ENCODE peak calls at places on chromosomes 6 and 20, in eight cellular contexts. One of them, this sample, is unnamed.

GRCh38 chr6:98107801-98108200 is 726.6 kb upstream of the POU3F2 start:
- DNase-seq in fibroblast of lung: no peak
- DNase-seq in substantia nigra: no peak
- DNase-seq in tibial artery: no peak
- DNase-seq in heart right ventricle: no peak
- DNase-seq in GM06990: no peak
- DNase-seq in HuH-7.5: no peak
- DNase-seq in HTR-8/SVneo: no peak
- DNase-seq in this sample: no peak

GRCh38 chr6:124995645-124996325 is 33.5 kb downstream of the RNF217 start:
- DNase-seq in tibial artery: no peak
- DNase-seq in fibroblast of lung: no peak
- DNase-seq in HTR-8/SVneo: no peak
- DNase-seq in HuH-7.5: no peak
- DNase-seq in substantia nigra: no peak
- DNase-seq in GM06990: no peak
- DNase-seq in heart right ventricle: no peak
- DNase-seq in this sample: no peak

GRCh38 chr6:20805027-20805426 is 270.8 kb downstream of the CDKAL1 start:
- DNase-seq in tibial artery: no peak
- DNase-seq in substantia nigra: no peak
- DNase-seq in HTR-8/SVneo: no peak
- DNase-seq in GM06990: no peak
- DNase-seq in HuH-7.5: no peak
- DNase-seq in fibroblast of lung: no peak
- DNase-seq in heart right ventricle: no peak
- DNase-seq in this sample: no peak

GRCh38 chr20:8094415-8094818 is 37.6 kb upstream of the PLCB1 start:
- DNase-seq in heart right ventricle: peak; percentile 22
- DNase-seq in substantia nigra: no peak
- DNase-seq in tibial artery: peak; percentile 81
- DNase-seq in GM06990: no peak
- DNase-seq in HuH-7.5: no peak
- DNase-seq in fibroblast of lung: peak; percentile 92
- DNase-seq in HTR-8/SVneo: no peak
- DNase-seq in this sample: no peak

GRCh38 chr6:52617087-52617486 is 40.2 kb upstream of the TRAM2 start:
- DNase-seq in tibial artery: no peak
- DNase-seq in fibroblast of lung: peak; percentile 28
- DNase-seq in heart right ventricle: no peak
- DNase-seq in substantia nigra: no peak
- DNase-seq in HTR-8/SVneo: no peak
- DNase-seq in GM06990: no peak
- DNase-seq in HuH-7.5: no peak
- DNase-seq in this sample: no peak

GRCh38 chr6:150145830-150146229 is 3.0 kb downstream of the PPP1R14C start:
- DNase-seq in fibroblast of lung: no peak
- DNase-seq in HTR-8/SVneo: no peak
- DNase-seq in GM06990: no peak
- DNase-seq in HuH-7.5: no peak
- DNase-seq in substantia nigra: no peak
- DNase-seq in heart right ventricle: no peak
- DNase-seq in tibial artery: no peak
- DNase-seq in this sample: no peak

GRCh38 chr20:5357942-5358341 is 41.2 kb upstream of the PROKR2 start:
- DNase-seq in GM06990: no peak
- DNase-seq in fibroblast of lung: no peak
- DNase-seq in substantia nigra: no peak
- DNase-seq in heart right ventricle: no peak
- DNase-seq in HuH-7.5: no peak
- DNase-seq in HTR-8/SVneo: no peak
- DNase-seq in tibial artery: no peak
- DNase-seq in this sample: no peak

GRCh38 chr6:136181858-136182257 is 68.3 kb downstream of the MTFR2 start:
- DNase-seq in substantia nigra: no peak
- DNase-seq in HTR-8/SVneo: no peak
- DNase-seq in heart right ventricle: no peak
- DNase-seq in tibial artery: no peak
- DNase-seq in fibroblast of lung: no peak
- DNase-seq in GM06990: no peak
- DNase-seq in HuH-7.5: no peak
- DNase-seq in this sample: no peak